ENCODE peak calls at places on chromosomes 1 and 21, in six cellular contexts. F is effector memory CD4-positive, alpha-beta T cell; K is CD4-positive, alpha-beta memory T cell; U is Caki2; C is cardiac muscle cell; E is activated naive CD8-positive, alpha-beta T cell treated with anti-CD3 and anti-CD28 coated beads, Interleukin-2, amount 50 U/mL, for 24 hours. O is an unnamed sample.

GRCh38 chr1:16172964-16173446 is 17.1 kb upstream of the EPHA2 start:
- DNase-seq in F (no peak), K (no peak), U (no peak), C (peak), E (no peak), O (no peak)

GRCh38 chr1:202304370-202304769 is 37.4 kb downstream of the UBE2T start:
- DNase-seq in F (no peak), K (no peak), U (no peak), C (no peak), E (no peak), O (no peak)

GRCh38 chr1:92262516-92262915 is 36.3 kb downstream of the GLMN start:
- DNase-seq in F (no peak), K (no peak), U (no peak), C (peak), E (no peak), O (no peak)

GRCh38 chr21:35217504-35218060 is 168.5 kb upstream of the RUNX1 start:
- DNase-seq in F (no peak), K (no peak), U (peak), C (peak), E (no peak), O (no peak)

GRCh38 chr21:33406493-33406892 is 3.3 kb downstream of the IFNGR2 start:
- DNase-seq in F (no peak), K (no peak), U (no peak), C (no peak), E (no peak), O (no peak)

GRCh38 chr1:205664399-205665108 is 15.8 kb downstream of the SLC45A3 start:
- DNase-seq in F (no peak), K (no peak), U (no peak), C (no peak), E (no peak), O (no peak)

GRCh38 chr1:23168462-23169218 is at the start of gene LUZP1:
- DNase-seq in F (peak), K (peak), U (peak), C (peak), E (peak), O (peak)

GRCh38 chr1:184945678-184946412 is 28.5 kb downstream of the NIBAN1 start:
- DNase-seq in F (no peak), K (no peak), U (no peak), C (peak), E (no peak), O (no peak)

GRCh38 chr21:38531610-38532009 is 33.3 kb upstream of the ERG start:
- DNase-seq in F (no peak), K (no peak), U (no peak), C (peak), E (no peak), O (no peak)

GRCh38 chr21:43921979-43922945 is 57.2 kb downstream of the AGPAT3 start:
- DNase-seq in F (no peak), K (peak), U (no peak), C (peak), E (peak), O (no peak)

GRCh38 chr1:89545264-89546038 is 20.8 kb downstream of the LRRC8B start:
- DNase-seq in F (no peak), K (no peak), U (no peak), C (peak), E (peak), O (no peak)

GRCh38 chr1:20411196-20411980 is 74.6 kb downstream of the CAMK2N1 start:
- DNase-seq in F (no peak), K (no peak), U (peak), C (peak), E (peak), O (no peak)

GRCh38 chr1:203055166-203055799 is 29.0 kb downstream of the PPFIA4 start:
- DNase-seq in F (no peak), K (no peak), U (no peak), C (no peak), E (no peak), O (no peak)

GRCh38 chr1:193104496-193104905 is 713 bp downstream of the GLRX2 start:
- DNase-seq in F (no peak), K (no peak), U (no peak), C (peak), E (peak), O (no peak)

GRCh38 chr21:44485796-44486195 is 30.5 kb downstream of the LRRC3 start:
- DNase-seq in F (no peak), K (peak), U (no peak), C (no peak), E (no peak), O (no peak)

GRCh38 chr1:71393301-71393700 is 312.5 kb upstream of the ZRANB2 start:
- DNase-seq in F (no peak), K (no peak), U (no peak), C (no peak), E (no peak), O (no peak)

GRCh38 chr1:177448652-177449351 is 278.0 kb downstream of the BRINP2 start:
- DNase-seq in F (no peak), K (no peak), U (no peak), C (no peak), E (no peak), O (no peak)

GRCh38 chr1:181647314-181648035 is 164.2 kb downstream of the CACNA1E start:
- DNase-seq in F (no peak), K (no peak), U (peak), C (no peak), E (no peak), O (no peak)

GRCh38 chr1:169650551-169650950 is 20.6 kb upstream of the SELP start:
- DNase-seq in F (no peak), K (no peak), U (no peak), C (peak), E (no peak), O (no peak)

GRCh38 chr1:1162597-1163537 is 10.8 kb upstream of the TTLL10 start:
- DNase-seq in F (no peak), K (no peak), U (no peak), C (no peak), E (no peak), O (no peak)

GRCh38 chr1:162943627-162944026 is 82.7 kb upstream of the CCDC190 start:
- DNase-seq in F (no peak), K (no peak), U (no peak), C (no peak), E (no peak), O (no peak)

GRCh38 chr1:69433073-69433472 is 134.6 kb upstream of the LRRC7 start:
- DNase-seq in F (no peak), K (no peak), U (no peak), C (no peak), E (no peak), O (no peak)

GRCh38 chr21:44762221-44763049 is 39.2 kb downstream of the UBE2G2 start:
- DNase-seq in F (no peak), K (no peak), U (no peak), C (no peak), E (no peak), O (no peak)

GRCh38 chr1:75630004-75630403 is 19.1 kb upstream of the SLC44A5 start:
- DNase-seq in F (no peak), K (no peak), U (no peak), C (no peak), E (no peak), O (no peak)

GRCh38 chr21:41668051-41668541 is 98.8 kb downstream of the RIPK4 start:
- DNase-seq in F (no peak), K (no peak), U (no peak), C (no peak), E (no peak), O (no peak)

GRCh38 chr1:9728451-9729295 is 77.1 kb downstream of the PIK3CD start:
- DNase-seq in F (no peak), K (peak), U (no peak), C (no peak), E (peak), O (no peak)

GRCh38 chr1:202029171-202029665 is 18.8 kb downstream of the ELF3 start:
- DNase-seq in F (no peak), K (no peak), U (peak), C (peak), E (no peak), O (no peak)

O was measured in naive B cell.